ENCODE peak calls at places on chromosomes 16 and 17, in ten cellular contexts. N, T, I, B, X, D, M, F, R and K are unnamed samples.

GRCh38 chr17:66764559-66764958 is 70.4 kb upstream of the CACNG5 start:
- DNase-seq in N (peak), T (no peak), I (no peak), B (no peak), X (no peak), D (no peak), M (peak), F (no peak), R (no peak), K (no peak)

GRCh38 chr16:56637814-56638750 is at the start of gene MT1A:
- DNase-seq in N (peak), T (peak), I (no peak), B (peak), X (no peak), D (peak), M (peak), F (peak), R (no peak), K (no peak)

GRCh38 chr16:81515721-81516120 is 71.1 kb downstream of the CMIP start:
- DNase-seq in N (no peak), T (no peak), I (no peak), B (no peak), X (no peak), D (no peak), M (no peak), F (no peak), R (no peak), K (no peak)

GRCh38 chr17:75783803-75784472 is 668 bp upstream of the UNK start:
- DNase-seq in N (peak), T (no peak), I (no peak), B (no peak), X (no peak), D (no peak), M (peak), F (no peak), R (no peak), K (no peak)

GRCh38 chr16:88764913-88765349 is 20.1 kb downstream of the PIEZO1 start:
- DNase-seq in N (no peak), T (no peak), I (no peak), B (peak), X (peak), D (no peak), M (no peak), F (peak), R (peak), K (no peak)

GRCh38 chr16:1137604-1138003 is 15.3 kb upstream of the CACNA1H start:
- DNase-seq in N (no peak), T (no peak), I (no peak), B (peak), X (no peak), D (no peak), M (no peak), F (no peak), R (peak), K (no peak)

GRCh38 chr16:54817432-54817831 is 113.2 kb upstream of the IRX5 start:
- DNase-seq in N (no peak), T (peak), I (no peak), B (no peak), X (peak), D (no peak), M (no peak), F (peak), R (no peak), K (no peak)

GRCh38 chr17:17401271-17401781 is 75.5 kb upstream of the MED9 start:
- DNase-seq in N (no peak), T (no peak), I (no peak), B (no peak), X (no peak), D (no peak), M (no peak), F (peak), R (no peak), K (no peak)

GRCh38 chr16:87765473-87765775 is 362 bp downstream of the KLHDC4 start:
- DNase-seq in N (no peak), T (no peak), I (peak), B (peak), X (no peak), D (peak), M (no peak), F (peak), R (no peak), K (no peak)

GRCh38 chr16:78562650-78563049 is 463.2 kb downstream of the WWOX start:
- DNase-seq in N (no peak), T (no peak), I (no peak), B (no peak), X (no peak), D (no peak), M (no peak), F (no peak), R (no peak), K (no peak)

GRCh38 chr17:55430531-55431228 is 9.0 kb upstream of the MMD start:
- DNase-seq in N (no peak), T (no peak), I (no peak), B (no peak), X (no peak), D (no peak), M (no peak), F (no peak), R (no peak), K (no peak)

GRCh38 chr17:69575346-69575761 is 160.9 kb downstream of the MAP2K6 start:
- DNase-seq in N (no peak), T (peak), I (no peak), B (peak), X (peak), D (no peak), M (no peak), F (no peak), R (peak), K (no peak)

GRCh38 chr16:24689128-24689527 is 40.3 kb upstream of the TNRC6A start:
- DNase-seq in N (no peak), T (peak), I (peak), B (peak), X (peak), D (no peak), M (no peak), F (peak), R (no peak), K (no peak)

GRCh38 chr17:29461807-29462206 is 71.6 kb downstream of the TAOK1 start:
- DNase-seq in N (no peak), T (no peak), I (no peak), B (no peak), X (no peak), D (no peak), M (no peak), F (no peak), R (no peak), K (no peak)

GRCh38 chr17:77146882-77147281 is 6.1 kb downstream of the SEC14L1 start:
- DNase-seq in N (no peak), T (no peak), I (no peak), B (no peak), X (no peak), D (peak), M (no peak), F (no peak), R (no peak), K (no peak)

GRCh38 chr17:39077252-39077651 is 74.2 kb downstream of the PLXDC1 start:
- DNase-seq in N (no peak), T (no peak), I (no peak), B (no peak), X (no peak), D (no peak), M (no peak), F (no peak), R (no peak), K (no peak)

GRCh38 chr16:24508614-24509013 is 30.8 kb upstream of the RBBP6 start:
- DNase-seq in N (no peak), T (peak), I (no peak), B (peak), X (peak), D (no peak), M (no peak), F (no peak), R (peak), K (no peak)

GRCh38 chr16:68689921-68690320 is 44.8 kb downstream of the CDH3 start:
- DNase-seq in N (no peak), T (no peak), I (no peak), B (no peak), X (no peak), D (no peak), M (no peak), F (no peak), R (no peak), K (no peak)

GRCh38 chr16:20740007-20740883 is 1.4 kb downstream of the THUMPD1 start:
- DNase-seq in N (no peak), T (peak), I (peak), B (no peak), X (peak), D (no peak), M (no peak), F (peak), R (peak), K (no peak)

GRCh38 chr17:64470676-64471075 is 21.8 kb downstream of the MILR1 start:
- DNase-seq in N (no peak), T (no peak), I (no peak), B (no peak), X (no peak), D (no peak), M (no peak), F (no peak), R (no peak), K (no peak)

GRCh38 chr17:77453613-77454559 is 313.1 kb downstream of the SEC14L1 start:
- DNase-seq in N (no peak), T (no peak), I (peak), B (no peak), X (no peak), D (no peak), M (no peak), F (peak), R (no peak), K (no peak)

GRCh38 chr16:2826591-2827480 is 3.3 kb upstream of the ZG16B start:
- DNase-seq in N (peak), T (no peak), I (no peak), B (no peak), X (no peak), D (no peak), M (no peak), F (no peak), R (no peak), K (no peak)

GRCh38 chr17:70552230-70552981 is 383.1 kb downstream of the KCNJ2 start:
- DNase-seq in N (no peak), T (peak), I (peak), B (peak), X (peak), D (no peak), M (no peak), F (no peak), R (peak), K (no peak)

GRCh38 chr17:80095844-80096475 is 5.4 kb upstream of the GAA start:
- DNase-seq in N (peak), T (no peak), I (no peak), B (no peak), X (no peak), D (no peak), M (peak), F (no peak), R (no peak), K (no peak)

GRCh38 chr17:600576-601301 is 113.9 kb downstream of the VPS53 start:
- DNase-seq in N (peak), T (peak), I (no peak), B (peak), X (peak), D (no peak), M (peak), F (no peak), R (no peak), K (no peak)

GRCh38 chr16:56298948-56299602 is 107.8 kb downstream of the GNAO1 start:
- DNase-seq in N (peak), T (no peak), I (no peak), B (no peak), X (no peak), D (no peak), M (no peak), F (no peak), R (no peak), K (no peak)

GRCh38 chr17:8420041-8420934 is 15.4 kb upstream of the NDEL1 start:
- DNase-seq in N (peak), T (peak), I (no peak), B (peak), X (no peak), D (peak), M (no peak), F (no peak), R (peak), K (no peak)

GRCh38 chr17:13952252-13952721 is 117.0 kb upstream of the COX10 start:
- DNase-seq in N (no peak), T (no peak), I (no peak), B (no peak), X (no peak), D (no peak), M (no peak), F (no peak), R (no peak), K (no peak)

GRCh38 chr17:49482144-49482817 is 12.8 kb upstream of the NGFR start:
- DNase-seq in N (no peak), T (no peak), I (no peak), B (peak), X (peak), D (no peak), M (no peak), F (no peak), R (no peak), K (no peak)

GRCh38 chr16:6149031-6149430 is 1051.4 kb upstream of the EEF2KMT start:
- DNase-seq in N (no peak), T (no peak), I (no peak), B (no peak), X (no peak), D (no peak), M (no peak), F (no peak), R (no peak), K (no peak)

GRCh38 chr16:16120382-16121184 is 102.7 kb downstream of the ABCC6 start:
- DNase-seq in N (peak), T (peak), I (no peak), B (peak), X (no peak), D (peak), M (no peak), F (no peak), R (peak), K (no peak)

GRCh38 chr17:77604301-77605031 is 354.0 kb upstream of the TNRC6C start:
- DNase-seq in N (peak), T (no peak), I (no peak), B (no peak), X (no peak), D (no peak), M (peak), F (no peak), R (no peak), K (no peak)

GRCh38 chr16:71748226-71748625 is 23.7 kb upstream of the PHLPP2 start:
- DNase-seq in N (no peak), T (no peak), I (no peak), B (no peak), X (no peak), D (no peak), M (no peak), F (no peak), R (no peak), K (no peak)

DNA sequence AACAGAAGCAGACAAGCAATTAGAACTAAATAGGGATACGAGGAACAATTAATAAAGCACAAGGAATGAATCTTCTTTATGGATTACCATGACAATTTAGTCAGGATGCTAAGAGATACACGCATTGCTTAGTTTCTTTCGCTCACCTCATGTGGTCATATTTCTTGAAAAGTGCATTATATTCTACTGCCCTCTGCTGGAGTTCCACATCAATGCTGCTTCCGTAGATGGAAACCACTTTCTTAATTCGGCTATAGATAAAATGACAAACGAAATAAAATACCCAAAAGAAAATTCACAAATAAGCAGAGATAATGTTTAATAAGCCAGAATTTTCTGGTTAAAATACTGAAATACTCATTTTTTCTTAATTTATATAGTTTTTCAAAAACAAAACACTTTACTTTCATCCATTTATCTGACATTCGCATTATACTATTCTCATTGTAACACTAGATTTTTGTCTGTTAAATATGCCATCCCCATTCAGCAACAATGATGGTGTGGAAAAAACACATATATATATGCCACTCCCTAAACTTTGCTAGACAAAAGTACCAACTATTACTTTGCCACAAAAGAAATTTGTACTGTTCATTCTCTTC is 22.0 kb upstream of the PHLPP2 start:
- DNase-seq in N (no peak), T (peak), I (peak), B (peak), X (peak), D (no peak), M (no peak), F (peak), R (peak), K (no peak)
- TF ChIP-seq CTCF in N (peak), T (peak), I (peak), B (peak), X (peak), D (peak), M (no peak), F (peak), R (peak), K (peak)

GRCh38 chr17:56629450-56630187 is 36.1 kb downstream of the NOG start:
- DNase-seq in N (no peak), T (peak), I (no peak), B (peak), X (peak), D (no peak), M (no peak), F (peak), R (peak), K (no peak)
- TF ChIP-seq CTCF in N (peak), T (peak), I (no peak), B (peak), X (peak), D (no peak), M (no peak), F (peak), R (peak), K (no peak)

DNA sequence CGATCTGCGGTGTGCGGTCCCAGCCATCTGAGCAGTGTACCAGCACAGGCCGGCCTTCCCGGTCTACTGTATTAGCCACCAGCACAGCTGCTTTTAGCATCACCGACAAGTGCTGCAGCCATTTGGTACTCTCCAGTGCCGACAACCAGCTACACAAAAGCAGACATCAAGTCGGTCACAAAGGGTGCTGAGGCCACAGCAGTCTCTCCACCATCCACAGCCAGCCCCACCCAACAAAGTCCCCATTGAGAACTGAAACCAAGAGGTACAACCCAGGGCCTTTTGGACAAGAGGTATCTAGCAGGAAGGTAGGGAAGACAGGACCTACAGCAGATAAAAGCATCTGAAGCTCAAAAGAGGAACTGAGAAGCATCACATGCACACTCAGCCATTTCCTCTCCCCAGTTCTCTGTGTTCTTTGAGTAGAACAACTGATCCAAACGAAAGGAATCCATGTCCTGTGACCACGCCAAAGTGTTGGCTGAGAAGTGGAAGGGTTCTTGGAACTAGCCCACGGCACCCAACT is 9.5 kb downstream of the MTMR4 start:
- DNase-seq in N (peak), T (no peak), I (peak), B (no peak), X (no peak), D (no peak), M (no peak), F (no peak), R (no peak), K (peak)
- TF ChIP-seq CTCF in N (no peak), T (no peak), I (no peak), B (no peak), X (no peak), D (no peak), M (no peak), F (no peak), R (no peak), K (no peak)

GRCh38 chr17:20085283-20085875 is 76.2 kb downstream of the SPECC1 start:
- DNase-seq in N (no peak), T (peak), I (no peak), B (no peak), X (no peak), D (no peak), M (no peak), F (no peak), R (no peak), K (no peak)
- TF ChIP-seq CTCF in N (no peak), T (no peak), I (no peak), B (no peak), X (no peak), D (no peak), M (no peak), F (no peak), R (no peak), K (no peak)

DNA sequence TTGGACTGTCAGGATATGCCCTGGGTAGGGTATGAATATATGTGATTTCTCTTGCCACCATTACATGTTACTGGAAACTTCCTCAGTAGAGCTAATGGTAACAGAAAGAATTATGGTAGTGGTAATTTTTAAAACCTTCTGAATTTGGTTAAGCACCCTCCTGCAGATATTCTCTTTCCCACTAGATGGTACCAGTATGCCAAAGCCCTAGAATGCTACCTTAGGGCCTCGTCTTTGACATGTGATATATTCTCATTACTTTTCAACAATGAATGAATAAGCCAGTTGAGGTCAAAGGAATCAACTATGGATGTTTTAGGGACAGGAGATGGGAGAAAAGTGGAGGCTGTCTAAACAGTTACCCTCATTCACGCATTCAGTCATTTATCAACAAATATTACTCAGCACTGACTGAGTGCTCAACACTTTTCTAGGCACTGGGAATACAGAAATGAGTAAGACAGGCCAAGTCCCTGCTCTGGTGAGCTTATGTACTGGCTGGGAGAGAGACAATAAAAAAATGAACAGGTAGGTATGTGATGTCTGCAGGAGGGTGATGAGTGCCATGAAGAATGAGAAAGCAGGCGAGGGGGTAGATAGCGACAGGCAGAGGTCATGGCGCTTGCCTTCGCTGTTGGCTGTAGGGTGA is 14.7 kb downstream of the CDH13 start:
- DNase-seq in N (no peak), T (peak), I (no peak), B (peak), X (peak), D (no peak), M (no peak), F (no peak), R (no peak), K (no peak)
- TF ChIP-seq CTCF in N (no peak), T (peak), I (peak), B (peak), X (peak), D (peak), M (no peak), F (no peak), R (peak), K (no peak)

DNA sequence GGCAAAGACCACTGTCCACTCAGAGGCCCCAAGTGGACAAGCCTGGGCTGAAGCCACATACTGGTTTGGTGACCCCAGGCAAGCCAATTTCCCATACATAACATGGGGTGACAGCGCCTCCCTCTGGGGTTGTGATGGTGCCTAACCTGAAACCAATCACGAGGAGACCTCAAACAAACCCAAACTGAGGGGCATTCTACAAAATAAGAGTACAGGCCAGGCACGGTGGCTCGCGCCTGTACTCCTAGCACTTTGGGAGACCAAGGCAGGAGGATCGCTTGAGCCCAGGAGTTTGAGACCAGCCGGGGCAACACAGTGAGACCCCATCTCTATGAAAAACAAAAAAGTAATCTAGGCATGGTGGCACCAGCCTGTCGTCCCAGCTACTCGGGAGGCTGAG is 3.6 kb downstream of the P2RX5 start:
- DNase-seq in N (no peak), T (no peak), I (no peak), B (no peak), X (no peak), D (no peak), M (no peak), F (no peak), R (no peak), K (no peak)
- TF ChIP-seq CTCF in N (no peak), T (no peak), I (no peak), B (no peak), X (peak), D (no peak), M (no peak), F (no peak), R (peak), K (no peak)

DNA sequence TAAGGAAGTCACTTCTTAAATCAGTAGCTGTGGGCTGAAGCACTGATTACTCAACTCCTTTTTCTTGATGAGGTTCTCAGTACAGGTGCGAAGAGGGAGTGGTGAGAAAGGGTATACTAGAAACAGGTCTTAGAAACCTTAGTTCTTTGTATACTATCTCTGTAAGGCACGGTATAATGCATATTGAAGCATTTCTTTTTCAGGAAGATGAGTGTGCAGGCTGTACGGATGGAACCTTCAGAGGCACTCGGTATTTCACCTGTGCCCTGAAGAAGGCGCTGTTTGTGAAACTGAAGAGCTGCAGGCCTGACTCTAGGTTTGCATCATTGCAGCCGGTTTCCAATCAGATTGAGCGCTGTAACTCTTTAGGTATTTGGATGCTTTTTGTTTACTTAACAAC is 39.2 kb downstream of the CYLD start:
- DNase-seq in N (no peak), T (no peak), I (no peak), B (peak), X (no peak), D (no peak), M (no peak), F (no peak), R (no peak), K (no peak)
- TF ChIP-seq CTCF in N (no peak), T (no peak), I (no peak), B (peak), X (peak), D (no peak), M (no peak), F (no peak), R (peak), K (no peak)